ENCODE peak calls at places on chromosomes 3 and 15, in nine cellular contexts. C is natural killer cell; R is activated B cell treated with CpG ODN at 0.5 μM for 24 hours; G is WTC11; Y is naive thymus-derived CD8-positive, alpha-beta T cell; N is Panc1; W is naive B cell; X is activated CD4-positive, alpha-beta T cell treated with anti-CD3 and anti-CD28 coated beads for 36 hours; Z is foreskin keratinocyte. A is an unnamed sample.

GRCh38 chr3:15637131-15637951 is 35.8 kb downstream of the BTD start:
- ATAC-seq in C (peak; percentile 47), R (no peak), G (no peak), Y (no peak), N (no peak), W (no peak), X (peak; percentile 39), Z (no peak), A (peak; percentile 59)

GRCh38 chr15:71328453-71328852 is 213.2 kb downstream of the THSD4 start:
- ATAC-seq in C (no peak), R (no peak), G (no peak), Y (no peak), N (no peak), W (no peak), X (no peak), Z (no peak), A (no peak)

GRCh38 chr15:61994216-61994615 is 66.0 kb downstream of the VPS13C start:
- ATAC-seq in C (no peak), R (no peak), G (no peak), Y (no peak), N (no peak), W (no peak), X (no peak), Z (peak; percentile 25), A (no peak)

GRCh38 chr15:68400066-68400456 is 31.9 kb downstream of the ITGA11 start:
- ATAC-seq in C (no peak), R (no peak), G (no peak), Y (no peak), N (peak; percentile 42), W (no peak), X (peak; percentile 46), Z (no peak), A (peak; percentile 52)

GRCh38 chr3:43019168-43019765 is 40.2 kb downstream of the GASK1A start:
- ATAC-seq in C (no peak), R (no peak), G (no peak), Y (no peak), N (no peak), W (no peak), X (no peak), Z (no peak), A (no peak)

GRCh38 chr3:3191675-3192480 is 12.4 kb upstream of the CRBN start:
- ATAC-seq in C (peak; percentile 88), R (no peak), G (no peak), Y (peak; percentile 91), N (no peak), W (no peak), X (peak; percentile 61), Z (no peak), A (peak; percentile 80)

GRCh38 chr15:48292458-48292857 is 38.8 kb upstream of the DUT start:
- ATAC-seq in C (no peak), R (no peak), G (peak; percentile 53), Y (no peak), N (no peak), W (no peak), X (no peak), Z (no peak), A (no peak)

GRCh38 chr3:78893161-78893560 is 874.6 kb downstream of the ROBO1 start:
- ATAC-seq in C (no peak), R (no peak), G (peak; percentile 71), Y (no peak), N (no peak), W (no peak), X (no peak), Z (no peak), A (no peak)

GRCh38 chr15:70882361-70882760 is 9.9 kb downstream of the THAP10 start:
- ATAC-seq in C (no peak), R (no peak), G (no peak), Y (no peak), N (no peak), W (no peak), X (peak; percentile 60), Z (no peak), A (peak; percentile 62)

GRCh38 chr15:84819291-84819768 is 2.2 kb downstream of the ALPK3 start:
- ATAC-seq in C (no peak), R (no peak), G (peak; percentile 3), Y (no peak), N (peak; percentile 31), W (no peak), X (no peak), Z (no peak), A (no peak)

GRCh38 chr3:140715035-140715434 is 37.2 kb downstream of the TRIM42 start:
- ATAC-seq in C (no peak), R (no peak), G (no peak), Y (no peak), N (no peak), W (no peak), X (no peak), Z (peak; percentile 31), A (no peak)

GRCh38 chr15:45129651-45130129 is at the start of the genes DUOX1 and DUOXA1:
- ATAC-seq in C (peak; percentile 70), R (peak; percentile 80), G (peak; percentile 76), Y (peak; percentile 76), N (peak; percentile 23), W (peak; percentile 72), X (peak; percentile 71), Z (peak; percentile 90), A (peak; percentile 54)

GRCh38 chr15:90959894-90960293 is 5.2 kb downstream of the RCCD1 start:
- ATAC-seq in C (no peak), R (no peak), G (no peak), Y (no peak), N (no peak), W (no peak), X (no peak), Z (no peak), A (no peak)

GRCh38 chr3:84980011-84980410 is 21.2 kb downstream of the CADM2 start:
- ATAC-seq in C (no peak), R (no peak), G (peak; percentile 47), Y (no peak), N (no peak), W (no peak), X (no peak), Z (no peak), A (no peak)

GRCh38 chr15:80776420-80777045 is 2.6 kb upstream of the CEMIP start:
- ATAC-seq in C (peak; percentile 85), R (peak; percentile 62), G (no peak), Y (no peak), N (peak; percentile 46), W (peak; percentile 54), X (no peak), Z (peak; percentile 7), A (peak; percentile 48)

GRCh38 chr3:72185549-72186484 is 400.9 kb upstream of the PROK2 start:
- ATAC-seq in C (no peak), R (peak; percentile 92), G (no peak), Y (no peak), N (no peak), W (peak; percentile 97), X (peak; percentile 94), Z (peak; percentile 92), A (peak; percentile 97)

GRCh38 chr3:44991326-44991725 is 15.3 kb downstream of the EXOSC7 start:
- ATAC-seq in C (no peak), R (no peak), G (no peak), Y (peak; percentile 85), N (no peak), W (no peak), X (no peak), Z (no peak), A (no peak)

GRCh38 chr3:129554356-129555120 is 11.6 kb downstream of the H1-8 start:
- ATAC-seq in C (no peak), R (no peak), G (no peak), Y (no peak), N (peak; percentile 22), W (no peak), X (no peak), Z (no peak), A (no peak)

GRCh38 chr3:45059132-45059531 is 33.0 kb downstream of the CLEC3B start:
- ATAC-seq in C (no peak), R (no peak), G (no peak), Y (no peak), N (no peak), W (no peak), X (no peak), Z (no peak), A (no peak)

GRCh38 chr3:15305366-15305844 is 27.0 kb downstream of the SH3BP5 start:
- ATAC-seq in C (no peak), R (no peak), G (peak; percentile 83), Y (no peak), N (peak; percentile 69), W (no peak), X (no peak), Z (peak; percentile 54), A (no peak)

GRCh38 chr3:169103941-169104340 is 559.6 kb downstream of the MECOM start:
- ATAC-seq in C (no peak), R (no peak), G (no peak), Y (no peak), N (no peak), W (no peak), X (no peak), Z (no peak), A (no peak)

GRCh38 chr3:38204599-38205471 is 39.5 kb downstream of the OXSR1 start:
- ATAC-seq in C (no peak), R (no peak), G (no peak), Y (no peak), N (no peak), W (no peak), X (peak; percentile 53), Z (no peak), A (peak; percentile 56)

GRCh38 chr3:46469680-46470357 is 5.1 kb upstream of the LTF start:
- ATAC-seq in C (no peak), R (no peak), G (no peak), Y (no peak), N (no peak), W (no peak), X (no peak), Z (no peak), A (no peak)

GRCh38 chr3:188697127-188697526 is 474.6 kb upstream of the TPRG1 start:
- ATAC-seq in C (no peak), R (peak; percentile 80), G (peak; percentile 59), Y (no peak), N (no peak), W (peak; percentile 55), X (peak; percentile 42), Z (no peak), A (peak; percentile 54)